ENCODE peak calls at places on chromosomes 1 and 21, in eight cellular contexts. R is adrenal gland; L is kidney; K is left ventricle myocardium inferior; S is PC-9; Y is body of pancreas; Q is right cardiac atrium; T is CD8-positive, alpha-beta memory T cell. B is an unnamed sample.

GRCh38 chr1:211386931-211387330 is 60.3 kb downstream of the TRAF5 start:
- DNase-seq in R (no peak), L (no peak), K (no peak), S (no peak), Y (no peak), Q (no peak), T (no peak), B (no peak)

GRCh38 chr1:245155186-245156040 is 628 bp downstream of the KIF26B start:
- DNase-seq in R (no peak), L (no peak), K (no peak), S (no peak), Y (no peak), Q (no peak), T (no peak), B (peak; percentile 64)

GRCh38 chr1:114585221-114585620 is 3.8 kb upstream of the BCAS2 start:
- DNase-seq in R (no peak), L (no peak), K (no peak), S (no peak), Y (no peak), Q (no peak), T (no peak), B (peak; percentile 43)

GRCh38 chr1:178330153-178330552 is 166.6 kb downstream of the CLEC20A start:
- DNase-seq in R (no peak), L (no peak), K (no peak), S (peak; percentile 75), Y (no peak), Q (no peak), T (no peak), B (no peak)

GRCh38 chr1:43329995-43330751 is 7.4 kb upstream of the MPL start:
- DNase-seq in R (peak; percentile 69), L (peak; percentile 82), K (peak; percentile 64), S (peak; percentile 61), Y (peak; percentile 54), Q (peak; percentile 86), T (no peak), B (peak; percentile 37)

GRCh38 chr1:15836772-15837669 is 10.5 kb upstream of the SPEN start:
- DNase-seq in R (peak; percentile 41), L (peak; percentile 86), K (peak; percentile 54), S (no peak), Y (peak; percentile 51), Q (peak; percentile 81), T (peak; percentile 62), B (no peak)

GRCh38 chr21:46109251-46110221 is 11.6 kb downstream of the COL6A2 start:
- DNase-seq in R (no peak), L (peak; percentile 59), K (no peak), S (no peak), Y (no peak), Q (peak; percentile 60), T (no peak), B (no peak)

GRCh38 chr1:110541996-110542395 is 23.0 kb upstream of the KCNA10 start:
- DNase-seq in R (no peak), L (no peak), K (no peak), S (no peak), Y (no peak), Q (no peak), T (no peak), B (no peak)

GRCh38 chr1:33517596-33518250 is 45.3 kb downstream of the ZSCAN20 start:
- DNase-seq in R (no peak), L (no peak), K (no peak), S (no peak), Y (no peak), Q (peak; percentile 46), T (no peak), B (no peak)

GRCh38 chr1:15261155-15262002 is 14.4 kb downstream of the FHAD1 start:
- DNase-seq in R (peak; percentile 90), L (peak; percentile 66), K (peak; percentile 35), S (no peak), Y (peak; percentile 85), Q (peak; percentile 69), T (no peak), B (no peak)

GRCh38 chr1:79190074-79190473 is 183.5 kb upstream of the ADGRL4 start:
- DNase-seq in R (no peak), L (no peak), K (no peak), S (no peak), Y (no peak), Q (no peak), T (no peak), B (no peak)

GRCh38 chr1:110248746-110249145 is 38.6 kb downstream of the KCNC4 start:
- DNase-seq in R (no peak), L (no peak), K (no peak), S (no peak), Y (no peak), Q (no peak), T (no peak), B (peak; percentile 54)

GRCh38 chr1:90190523-90190922 is 195.6 kb downstream of the ZNF326 start:
- DNase-seq in R (no peak), L (no peak), K (no peak), S (no peak), Y (no peak), Q (peak; percentile 25), T (no peak), B (no peak)

GRCh38 chr1:9892563-9893528 is 17.2 kb downstream of the CTNNBIP1 start:
- DNase-seq in R (no peak), L (peak; percentile 45), K (no peak), S (peak; percentile 93), Y (peak; percentile 47), Q (no peak), T (no peak), B (peak; percentile 61)
- H3K27ac ChIP-seq in R (no peak overlapping the region), L (peak overlapping the region; percentile 73), K (peak overlapping the region; percentile 88), S (peak overlapping the region; percentile 100), Y (peak overlapping the region; percentile 46), Q (peak overlapping the region; percentile 62), T (no peak overlapping the region), B (no peak overlapping the region)

GRCh38 chr1:235929216-235929615 is 62.5 kb upstream of the LYST start:
- DNase-seq in R (no peak), L (no peak), K (no peak), S (no peak), Y (no peak), Q (no peak), T (no peak), B (no peak)

GRCh38 chr1:235930543-235930942 is 63.8 kb upstream of the LYST start:
- DNase-seq in R (no peak), L (no peak), K (no peak), S (peak; percentile 85), Y (no peak), Q (no peak), T (no peak), B (no peak)

GRCh38 chr1:235932090-235932510 is 65.4 kb upstream of the LYST start:
- DNase-seq in R (no peak), L (no peak), K (no peak), S (peak; percentile 92), Y (no peak), Q (no peak), T (no peak), B (peak; percentile 38)

GRCh38 chr1:235933017-235933416 is 66.3 kb upstream of the LYST start:
- DNase-seq in R (no peak), L (no peak), K (no peak), S (no peak), Y (no peak), Q (no peak), T (no peak), B (no peak)

DNA sequence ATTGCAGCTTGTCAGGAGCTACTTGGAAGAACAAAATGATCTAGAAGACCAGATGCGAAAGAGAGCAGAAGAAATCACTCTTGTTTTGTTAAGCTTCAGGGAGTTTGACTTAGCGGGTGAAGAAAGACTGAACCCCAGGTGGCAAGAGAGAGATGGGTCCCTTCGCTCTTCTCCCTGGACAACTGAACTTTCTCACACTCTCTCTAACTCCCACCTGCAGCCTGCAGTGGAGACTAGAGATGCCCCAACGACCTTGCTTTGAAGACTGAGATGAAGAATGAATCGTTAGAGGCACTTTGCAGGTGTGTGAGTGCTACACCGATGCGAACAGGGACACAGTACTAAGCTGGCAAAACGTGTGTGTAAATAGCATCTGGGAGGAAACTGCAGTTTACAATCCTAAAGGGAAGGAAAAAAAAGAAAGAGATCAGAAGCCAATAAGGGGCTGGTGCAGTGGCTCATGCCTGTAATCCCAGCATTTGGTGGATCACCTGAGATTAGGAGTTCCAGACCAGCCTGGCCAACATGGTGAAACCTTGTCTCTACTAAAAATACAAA is 64.6 kb upstream of the LYST start:
- DNase-seq in R (no peak), L (no peak), K (no peak), S (no peak), Y (no peak), Q (no peak), T (no peak), B (no peak)
- H3K4me1 ChIP-seq in R (no peaks in the 10 kb centered on the region), L (no peaks in the 10 kb centered on the region), K (peaks cover 7% of the 10 kb centered on the region), S (peaks cover 42% of the 10 kb centered on the region), Y (no peaks in the 10 kb centered on the region), Q (no peaks in the 10 kb centered on the region), T (no peaks in the 10 kb centered on the region), B (peaks cover 4% of the 10 kb centered on the region)

DNA sequence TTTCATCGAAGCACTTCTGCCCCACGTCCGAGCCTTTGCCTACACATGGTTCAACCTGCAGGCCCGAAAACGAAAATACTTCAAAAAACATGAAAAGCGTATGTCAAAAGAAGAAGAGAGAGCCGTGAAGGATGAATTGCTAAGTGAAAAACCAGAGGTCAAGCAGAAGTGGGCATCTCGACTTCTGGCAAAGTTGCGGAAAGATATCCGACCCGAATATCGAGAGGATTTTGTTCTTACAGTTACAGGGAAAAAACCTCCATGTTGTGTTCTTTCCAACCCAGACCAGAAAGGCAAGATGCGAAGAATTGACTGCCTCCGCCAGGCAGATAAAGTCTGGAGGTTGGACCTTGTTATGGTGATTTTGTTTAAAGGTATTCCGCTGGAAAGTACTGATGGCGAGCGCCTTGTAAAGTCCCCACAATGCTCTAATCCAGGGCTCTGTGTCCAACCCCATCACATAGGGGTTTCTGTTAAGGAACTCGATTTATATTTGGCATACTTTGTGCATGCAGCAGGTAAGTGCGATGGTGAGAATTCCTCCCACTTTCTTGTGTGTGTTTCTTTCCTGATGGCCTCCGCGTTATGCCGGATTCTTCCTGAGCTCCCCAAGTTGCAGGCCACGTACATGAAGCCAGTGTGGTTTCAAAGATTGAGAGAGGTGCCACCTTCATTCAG is 5.9 kb downstream of the NFIA start:
- DNase-seq in R (no peak), L (no peak), K (no peak), S (no peak), Y (no peak), Q (no peak), T (no peak), B (no peak)
- H3K27ac ChIP-seq in R (no peak overlapping the region), L (no peak overlapping the region), K (peak overlapping the region; percentile 98), S (no peak overlapping the region), Y (no peak overlapping the region), Q (peak overlapping the region; percentile 62), T (no peak overlapping the region), B (no peak overlapping the region)

GRCh38 chr1:31671147-31671546 is 26.5 kb upstream of the PEF1 start:
- DNase-seq in R (no peak), L (no peak), K (no peak), S (no peak), Y (no peak), Q (peak; percentile 49), T (no peak), B (no peak)

GRCh38 chr1:31669433-31669785 is 24.7 kb upstream of the PEF1 start:
- DNase-seq in R (no peak), L (no peak), K (no peak), S (no peak), Y (no peak), Q (no peak), T (no peak), B (no peak)

GRCh38 chr1:31671556-31672201 is 27.0 kb upstream of the PEF1 start:
- DNase-seq in R (no peak), L (no peak), K (no peak), S (no peak), Y (no peak), Q (peak; percentile 73), T (no peak), B (no peak)

GRCh38 chr1:31669786-31670582 is 25.3 kb upstream of the PEF1 start:
- DNase-seq in R (peak; percentile 82), L (peak; percentile 92), K (peak; percentile 83), S (peak; percentile 96), Y (peak; percentile 90), Q (peak; percentile 90), T (peak; percentile 19), B (peak; percentile 65)

GRCh38 chr1:31670583-31670944 is 25.9 kb upstream of the PEF1 start:
- DNase-seq in R (no peak), L (no peak), K (no peak), S (no peak), Y (no peak), Q (peak; percentile 24), T (no peak), B (no peak)
- H3K4me1 ChIP-seq in R (peaks cover 10% of the 10 kb centered on the region), L (peaks cover 4% of the 10 kb centered on the region), K (peaks cover 88% of the 10 kb centered on the region), S (peaks cover 57% of the 10 kb centered on the region), Y (peaks cover 15% of the 10 kb centered on the region), Q (peaks cover 23% of the 10 kb centered on the region), T (peaks cover 3% of the 10 kb centered on the region), B (peaks cover 39% of the 10 kb centered on the region)

B was measured in SJCRH30.